ENCODE peak calls at places on chromosomes 6 and 20, in four cellular contexts. One of them, this sample, is unnamed.

GRCh38 chr6:160956300-160957035 is 35.1 kb upstream of the MAP3K4 start:
- DNase-seq in lower lobe of right lung: no peak
- DNase-seq in osteocyte: no peak
- DNase-seq in HFFc6: no peak
- DNase-seq in this sample: no peak

GRCh38 chr20:3248167-3248992 is 9.4 kb upstream of the SLC4A11 start:
- DNase-seq in lower lobe of right lung: no peak
- DNase-seq in osteocyte: no peak
- DNase-seq in HFFc6: no peak
- DNase-seq in this sample: peak; percentile 81

GRCh38 chr20:32893878-32894483 is 35.3 kb downstream of the EFCAB8 start:
- DNase-seq in lower lobe of right lung: no peak
- DNase-seq in HFFc6: peak; percentile 5
- DNase-seq in osteocyte: no peak
- DNase-seq in this sample: no peak

GRCh38 chr6:112253842-112254816 is at the start of gene LAMA4:
- DNase-seq in lower lobe of right lung: peak; percentile 53
- DNase-seq in HFFc6: peak; percentile 33
- DNase-seq in osteocyte: no peak
- DNase-seq in this sample: no peak

GRCh38 chr6:108027594-108027993 is 46.9 kb downstream of the OSTM1 start:
- DNase-seq in HFFc6: no peak
- DNase-seq in lower lobe of right lung: no peak
- DNase-seq in osteocyte: no peak
- DNase-seq in this sample: no peak

GRCh38 chr6:73064261-73064660 is 161.0 kb downstream of the KHDC1L start:
- DNase-seq in lower lobe of right lung: no peak
- DNase-seq in osteocyte: no peak
- DNase-seq in HFFc6: no peak
- DNase-seq in this sample: no peak

GRCh38 chr20:12152996-12153395 is 235.3 kb downstream of the BTBD3 start:
- DNase-seq in HFFc6: no peak
- DNase-seq in osteocyte: no peak
- DNase-seq in lower lobe of right lung: no peak
- DNase-seq in this sample: no peak

GRCh38 chr6:130517444-130517931 is 151.7 kb downstream of the TMEM200A start:
- DNase-seq in lower lobe of right lung: no peak
- DNase-seq in osteocyte: no peak
- DNase-seq in HFFc6: no peak
- DNase-seq in this sample: no peak

GRCh38 chr6:91305755-91306154 is 718.9 kb upstream of the MAP3K7 start:
- DNase-seq in osteocyte: no peak
- DNase-seq in HFFc6: no peak
- DNase-seq in lower lobe of right lung: no peak
- DNase-seq in this sample: no peak

GRCh38 chr20:43999848-44000247 is 85.2 kb downstream of the TOX2 start:
- DNase-seq in osteocyte: no peak
- DNase-seq in lower lobe of right lung: no peak
- DNase-seq in HFFc6: no peak
- DNase-seq in this sample: no peak

GRCh38 chr20:44003609-44004008 is 89.0 kb downstream of the TOX2 start:
- DNase-seq in lower lobe of right lung: no peak
- DNase-seq in osteocyte: no peak
- DNase-seq in HFFc6: no peak
- DNase-seq in this sample: no peak

GRCh38 chr20:44002861-44003260 is 88.2 kb downstream of the TOX2 start:
- DNase-seq in lower lobe of right lung: no peak
- DNase-seq in HFFc6: no peak
- DNase-seq in osteocyte: no peak
- DNase-seq in this sample: no peak

GRCh38 chr20:44004306-44004915 is 89.8 kb downstream of the TOX2 start:
- DNase-seq in HFFc6: no peak
- DNase-seq in osteocyte: no peak
- DNase-seq in lower lobe of right lung: no peak
- DNase-seq in this sample: no peak

DNA sequence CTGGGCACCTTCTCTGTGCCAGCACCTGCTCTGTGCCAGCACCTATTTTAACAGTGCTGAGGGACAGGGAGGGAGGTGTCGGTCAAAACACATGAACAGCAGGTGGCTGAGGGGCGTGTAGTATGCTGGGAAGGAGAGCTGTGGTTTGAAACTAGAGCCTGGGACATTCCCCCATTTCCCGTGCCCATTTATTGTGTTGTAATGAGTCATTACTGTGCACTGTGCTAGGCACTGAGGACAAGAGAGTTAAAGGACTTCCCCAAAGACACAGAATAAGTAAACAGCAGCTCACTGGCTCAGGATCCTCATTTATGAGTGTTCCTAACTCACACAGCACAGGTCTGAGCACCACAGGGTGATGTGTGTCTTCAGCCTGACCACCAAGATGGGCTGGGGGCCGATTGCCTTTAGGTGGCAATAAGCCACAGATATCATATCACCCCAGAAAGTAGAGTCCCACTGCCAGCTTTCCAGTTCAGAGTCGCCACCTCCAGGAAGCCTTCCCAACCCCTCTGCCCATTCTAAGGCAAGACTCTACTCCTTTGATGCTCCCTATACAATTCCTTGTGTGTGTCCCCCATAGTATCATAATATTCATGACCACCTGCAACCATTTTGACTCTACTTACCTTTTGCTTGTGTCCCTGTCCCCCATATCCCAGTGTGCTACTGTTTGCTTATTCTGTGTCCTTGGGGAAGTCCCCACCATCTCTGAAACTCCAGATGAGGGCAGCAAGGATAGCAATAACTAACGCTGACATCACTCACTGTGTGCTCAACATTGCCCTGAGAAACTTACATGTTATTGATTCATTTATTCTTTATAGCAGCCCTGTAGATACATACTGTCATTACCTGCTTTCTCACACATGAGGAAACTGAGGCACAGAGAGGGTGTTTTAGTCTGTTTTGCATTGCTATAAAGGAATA is 87.3 kb downstream of the TOX2 start:
- DNase-seq in HFFc6: no peak
- DNase-seq in lower lobe of right lung: no peak
- DNase-seq in osteocyte: no peak
- DNase-seq in this sample: no peak
- TF ChIP-seq CTCF in HFFc6: no peak
- TF ChIP-seq CTCF in lower lobe of right lung: no peak
- TF ChIP-seq CTCF in osteocyte: no peak
- TF ChIP-seq CTCF in this sample: no peak

GRCh38 chr20:19253316-19253715 is 40.9 kb downstream of the SLC24A3 start:
- DNase-seq in HFFc6: no peak
- DNase-seq in osteocyte: no peak
- DNase-seq in lower lobe of right lung: no peak
- DNase-seq in this sample: no peak

GRCh38 chr20:19251506-19251905 is 39.1 kb downstream of the SLC24A3 start:
- DNase-seq in osteocyte: peak; percentile 66
- DNase-seq in HFFc6: no peak
- DNase-seq in lower lobe of right lung: no peak
- DNase-seq in this sample: no peak

GRCh38 chr20:19251958-19252669 is 39.7 kb downstream of the SLC24A3 start:
- DNase-seq in lower lobe of right lung: no peak
- DNase-seq in HFFc6: no peak
- DNase-seq in osteocyte: peak; percentile 15
- DNase-seq in this sample: no peak

GRCh38 chr20:19252670-19253120 is 40.3 kb downstream of the SLC24A3 start:
- DNase-seq in lower lobe of right lung: peak; percentile 68
- DNase-seq in osteocyte: no peak
- DNase-seq in HFFc6: peak; percentile 12
- DNase-seq in this sample: no peak

DNA sequence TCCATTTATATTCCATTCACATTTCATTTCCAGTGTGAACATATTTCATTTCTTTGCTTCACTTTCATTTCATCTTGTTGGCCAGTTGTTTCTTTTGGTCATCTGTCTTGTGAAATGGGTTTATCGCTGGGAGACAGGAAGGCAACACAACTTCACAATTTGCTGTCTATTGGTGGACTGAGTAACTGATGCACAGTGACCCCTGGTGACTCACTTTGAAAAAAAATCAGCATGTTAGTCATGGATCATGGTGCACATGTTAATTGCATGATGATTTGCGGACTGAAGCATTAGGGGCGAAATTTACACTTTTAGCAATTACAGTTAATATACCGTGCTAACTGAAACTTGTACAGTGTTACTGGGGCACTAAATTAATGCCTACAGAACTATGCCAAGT is 37.1 kb downstream of the SLC24A3 start:
- DNase-seq in lower lobe of right lung: no peak
- DNase-seq in HFFc6: no peak
- DNase-seq in osteocyte: no peak
- DNase-seq in this sample: no peak
- TF ChIP-seq CTCF in lower lobe of right lung: no peak
- TF ChIP-seq CTCF in HFFc6: no peak
- TF ChIP-seq CTCF in osteocyte: no peak
- TF ChIP-seq CTCF in this sample: peak; percentile 30

DNA sequence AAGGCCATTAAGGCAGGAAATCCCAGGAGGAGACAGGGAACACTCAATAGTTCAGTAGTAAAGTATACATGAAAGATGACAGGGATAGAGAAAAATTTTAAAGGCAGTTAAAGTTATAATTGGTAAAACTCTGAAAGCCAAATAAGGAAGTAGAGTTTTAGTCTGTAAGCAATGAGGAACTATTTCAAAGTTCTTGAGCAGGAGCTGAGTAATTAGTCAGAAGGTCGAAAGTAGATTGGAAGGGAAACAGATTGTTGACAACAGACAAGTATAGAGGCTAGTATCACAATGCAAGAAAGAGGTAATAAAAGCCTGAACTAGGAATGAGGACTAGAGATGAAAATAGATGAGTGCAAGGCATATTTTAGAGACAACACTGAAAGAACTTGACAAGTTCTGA is 150.3 kb downstream of the CDK19 start:
- DNase-seq in lower lobe of right lung: no peak
- DNase-seq in osteocyte: no peak
- DNase-seq in HFFc6: peak; percentile 55
- DNase-seq in this sample: no peak
- TF ChIP-seq CTCF in lower lobe of right lung: no peak
- TF ChIP-seq CTCF in osteocyte: no peak
- TF ChIP-seq CTCF in HFFc6: no peak
- TF ChIP-seq CTCF in this sample: no peak

GRCh38 chr6:1381397-1382330 is 7.7 kb upstream of the FOXF2 start:
- DNase-seq in lower lobe of right lung: no peak
- DNase-seq in HFFc6: no peak
- DNase-seq in osteocyte: peak; percentile 89
- DNase-seq in this sample: no peak
- TF ChIP-seq CTCF in lower lobe of right lung: peak; percentile 88
- TF ChIP-seq CTCF in HFFc6: peak; percentile 99
- TF ChIP-seq CTCF in osteocyte: peak; percentile 96
- TF ChIP-seq CTCF in this sample: peak; percentile 95

This sample was measured in chondrocyte.